ENCODE peak calls at places on chromosomes 2 and 18, in eight cellular contexts. W is mucosa of descending colon, D is tibial artery, T is Peyer's patch, F is astrocyte, H is ovary, B is prostate gland, S is left ventricle myocardium inferior. K is an unnamed sample.

GRCh38 chr2:152100961-152101360 is 2.1 kb upstream of the CACNB4 start:
- DNase-seq in W (no peak), D (no peak), T (no peak), F (no peak), H (no peak), B (no peak), S (no peak), K (no peak)

GRCh38 chr2:2850891-2851290 is 519.8 kb upstream of the MYT1L start:
- DNase-seq in W (no peak), D (no peak), T (no peak), F (no peak), H (no peak), B (no peak), S (no peak), K (no peak)

GRCh38 chr18:63850010-63850409 is 37.5 kb upstream of the SERPINB2 start:
- DNase-seq in W (no peak), D (no peak), T (no peak), F (no peak), H (no peak), B (peak; percentile 23), S (no peak), K (no peak)

GRCh38 chr2:136375017-136375901 is 257.3 kb upstream of the CXCR4 start:
- DNase-seq in W (no peak), D (no peak), T (no peak), F (no peak), H (no peak), B (no peak), S (no peak), K (no peak)

GRCh38 chr2:100580474-100581264 is 17.9 kb downstream of the PDCL3 start:
- DNase-seq in W (peak; percentile 47), D (no peak), T (peak; percentile 83), F (no peak), H (no peak), B (no peak), S (no peak), K (no peak)

GRCh38 chr2:43605851-43606250 is 10.0 kb upstream of the THADA start:
- DNase-seq in W (no peak), D (no peak), T (no peak), F (no peak), H (no peak), B (no peak), S (no peak), K (no peak)

GRCh38 chr2:63818276-63818675 is 23.4 kb upstream of the UGP2 start:
- DNase-seq in W (no peak), D (no peak), T (no peak), F (no peak), H (no peak), B (no peak), S (no peak), K (no peak)

GRCh38 chr18:13565228-13565627 is 161.1 kb downstream of the FAM210A start:
- DNase-seq in W (no peak), D (peak; percentile 70), T (no peak), F (no peak), H (no peak), B (no peak), S (peak; percentile 82), K (no peak)

GRCh38 chr2:48940606-48941005 is 185.1 kb upstream of the LHCGR start:
- DNase-seq in W (no peak), D (no peak), T (no peak), F (no peak), H (no peak), B (no peak), S (no peak), K (no peak)

GRCh38 chr2:189022002-189022401 is 47.8 kb downstream of the COL3A1 start:
- DNase-seq in W (no peak), D (no peak), T (no peak), F (peak; percentile 89), H (no peak), B (no peak), S (no peak), K (no peak)

GRCh38 chr18:38241216-38241615 is 675.6 kb upstream of the CELF4 start:
- DNase-seq in W (no peak), D (no peak), T (no peak), F (peak; percentile 12), H (no peak), B (no peak), S (no peak), K (no peak)

GRCh38 chr2:10326707-10327594 is 24.2 kb downstream of the HPCAL1 start:
- DNase-seq in W (no peak), D (no peak), T (no peak), F (no peak), H (peak; percentile 52), B (no peak), S (peak; percentile 61), K (peak; percentile 62)

GRCh38 chr2:133484106-133484505 is 84.2 kb downstream of the NCKAP5 start:
- DNase-seq in W (no peak), D (no peak), T (no peak), F (peak; percentile 85), H (no peak), B (no peak), S (no peak), K (no peak)

GRCh38 chr2:26847663-26848335 is at the start of gene DPYSL5:
- DNase-seq in W (no peak), D (no peak), T (no peak), F (no peak), H (peak; percentile 40), B (no peak), S (no peak), K (no peak)

GRCh38 chr2:202009019-202009481 is 24.6 kb upstream of the FZD7 start:
- DNase-seq in W (no peak), D (no peak), T (no peak), F (no peak), H (no peak), B (no peak), S (peak; percentile 50), K (peak; percentile 22)

GRCh38 chr2:129192117-129192516 is 787.3 kb upstream of the RAB6C start:
- DNase-seq in W (no peak), D (no peak), T (no peak), F (no peak), H (no peak), B (no peak), S (no peak), K (no peak)

GRCh38 chr2:173545364-173545734 is 190.7 kb downstream of the CDCA7 start:
- DNase-seq in W (no peak), D (no peak), T (no peak), F (peak; percentile 15), H (no peak), B (no peak), S (no peak), K (no peak)

GRCh38 chr2:61378281-61378680 is 92.6 kb downstream of the USP34 start:
- DNase-seq in W (no peak), D (no peak), T (no peak), F (no peak), H (no peak), B (no peak), S (no peak), K (no peak)
- H3K36me3 ChIP-seq in W (no peaks in the 10 kb centered on the region), D (peaks cover 63% of the 10 kb centered on the region), T (no peaks in the 10 kb centered on the region), F (peaks cover 24% of the 10 kb centered on the region), H (no peaks in the 10 kb centered on the region), B (no peaks in the 10 kb centered on the region), S (peaks cover 70% of the 10 kb centered on the region), K (peaks cover 33% of the 10 kb centered on the region)

GRCh38 chr2:237432484-237433092 is 18.6 kb upstream of the COL6A3 start:
- DNase-seq in W (no peak), D (no peak), T (peak; percentile 45), F (peak; percentile 97), H (no peak), B (no peak), S (no peak), K (no peak)
- TF ChIP-seq CTCF in W (no peak), D (no peak), T (no peak), F (peak; percentile 36), H (no peak), B (no peak), S (no peak), K (no peak)

DNA sequence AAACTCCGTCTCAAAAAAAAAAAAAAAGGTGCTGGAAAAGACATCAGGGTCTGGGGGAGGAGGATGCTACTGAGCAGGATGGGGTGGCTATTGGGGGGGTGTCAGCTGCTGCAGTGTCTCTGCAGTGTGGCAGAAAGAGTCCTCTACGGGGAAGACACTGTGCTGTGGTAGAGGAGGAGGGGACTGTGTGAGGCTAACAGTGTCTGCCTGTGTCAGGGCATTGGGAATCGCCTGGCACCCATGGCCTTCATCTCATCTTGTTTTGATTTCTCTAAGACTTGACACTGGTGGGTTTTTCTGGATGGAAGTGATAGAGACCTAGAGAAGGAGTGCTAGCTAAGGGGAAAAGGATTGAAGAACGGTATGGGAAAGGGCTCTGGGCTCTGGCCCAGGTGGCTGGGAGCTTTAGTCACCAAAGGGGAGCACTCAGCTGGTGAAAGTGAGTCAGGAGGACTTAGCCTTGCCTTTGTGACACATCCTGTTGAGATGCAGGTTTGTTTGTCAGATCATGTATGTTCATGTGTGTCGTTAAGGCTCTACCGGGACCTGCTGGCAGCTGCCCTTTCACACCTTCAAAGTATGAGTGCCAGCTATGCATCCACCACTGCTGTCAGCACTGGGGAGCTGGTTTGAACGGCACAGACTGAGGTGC is 58.0 kb downstream of the FARP2 start:
- DNase-seq in W (no peak), D (no peak), T (no peak), F (peak; percentile 41), H (no peak), B (no peak), S (no peak), K (peak; percentile 21)
- H3K36me3 ChIP-seq in W (peaks cover 3% of the 10 kb centered on the region), D (peaks cover 94% of the 10 kb centered on the region), T (no peaks in the 10 kb centered on the region), F (peaks cover 10% of the 10 kb centered on the region), H (no peaks in the 10 kb centered on the region), B (no peaks in the 10 kb centered on the region), S (peaks cover 92% of the 10 kb centered on the region), K (peaks cover 33% of the 10 kb centered on the region)

GRCh38 chr2:232927041-232927792 is 57.2 kb downstream of the SNORC start:
- DNase-seq in W (peak; percentile 10), D (no peak), T (no peak), F (no peak), H (no peak), B (no peak), S (no peak), K (peak; percentile 22)

GRCh38 chr2:232924433-232924832 is 54.4 kb downstream of the SNORC start:
- DNase-seq in W (no peak), D (no peak), T (no peak), F (no peak), H (no peak), B (no peak), S (no peak), K (no peak)

GRCh38 chr2:232926448-232927040 is 56.5 kb downstream of the SNORC start:
- DNase-seq in W (no peak), D (no peak), T (no peak), F (no peak), H (no peak), B (no peak), S (no peak), K (no peak)

GRCh38 chr2:232925769-232926163 is 55.7 kb downstream of the SNORC start:
- DNase-seq in W (no peak), D (no peak), T (no peak), F (no peak), H (no peak), B (no peak), S (no peak), K (no peak)

DNA sequence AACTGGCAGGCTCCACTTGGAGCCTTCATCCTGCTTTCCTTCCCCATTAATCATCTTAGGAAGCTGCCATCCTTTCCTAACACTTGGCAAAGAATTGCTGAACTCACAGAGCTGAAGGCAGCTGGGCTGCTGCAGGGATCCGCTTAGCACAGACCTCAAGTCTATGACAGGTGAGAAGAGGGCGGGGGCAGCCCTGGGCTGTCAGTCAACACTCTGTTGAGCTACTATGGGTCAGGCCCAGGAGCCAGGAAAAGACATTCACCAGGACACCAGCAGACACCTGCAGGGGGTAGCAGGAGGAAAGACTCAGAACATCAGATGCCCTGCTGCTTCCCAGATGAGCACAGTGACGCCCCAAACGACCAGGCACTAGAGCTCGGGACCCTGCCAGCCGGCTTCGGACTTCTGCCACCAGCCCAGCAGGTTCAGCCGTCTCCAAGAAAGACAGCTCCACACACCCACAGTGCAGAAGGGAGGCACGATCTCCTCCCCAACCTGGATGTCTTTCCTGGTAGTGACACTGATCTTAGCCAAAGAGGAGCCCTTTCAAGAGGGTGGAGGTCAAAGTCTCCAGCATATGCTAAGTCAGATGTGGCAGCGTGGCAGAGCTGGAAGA is 55.2 kb downstream of the SNORC start:
- DNase-seq in W (no peak), D (no peak), T (no peak), F (no peak), H (no peak), B (no peak), S (no peak), K (no peak)
- TF ChIP-seq CTCF in W (no peak), D (no peak), T (no peak), F (no peak), H (no peak), B (no peak), S (no peak), K (no peak)

K was measured in adrenal gland.